ENCODE peak calls at places on chromosomes 1 and 21, in nine cellular contexts. Y is cardiac fibroblast; D is neuronal stem cell; M is cerebellum; F is effector CD8-positive, alpha-beta T cell; B is GM12865; Q is nephron progenitor cell; A is KBM-7; U is cardiac muscle cell. C is an unnamed sample.
A peak's percentile ranks its signal among the peaks of the same experiment; 100 is the strongest.

GRCh38 chr1:165896277-165896676 is 68.9 kb downstream of the UCK2 start:
- DNase-seq in Y (peak; percentile 97), F (no peak), Q (no peak), A (no peak), U (peak; percentile 77), D (no peak), M (no peak), B (no peak), C (no peak)

GRCh38 chr1:237756304-237756967 is 134.3 kb downstream of the ZP4 start:
- DNase-seq in A (no peak), Y (no peak), D (no peak), B (no peak), U (no peak), M (no peak), F (no peak), Q (no peak), C (no peak)

GRCh38 chr1:18452550-18452949 is 28.2 kb upstream of the KLHDC7A start:
- DNase-seq in F (no peak), A (peak; percentile 11), M (peak; percentile 17), U (peak; percentile 23), Q (no peak), D (peak; percentile 17), Y (peak; percentile 5), B (peak; percentile 54), C (peak; percentile 40)

GRCh38 chr1:23574265-23574754 is 15.0 kb upstream of the ID3 start:
- DNase-seq in Q (no peak), D (no peak), F (no peak), Y (no peak), A (no peak), U (no peak), M (no peak), B (peak; percentile 90), C (no peak)

GRCh38 chr1:168972887-168973286 is 133.6 kb upstream of the ATP1B1 start:
- DNase-seq in A (no peak), F (no peak), B (no peak), M (no peak), U (no peak), D (no peak), Q (no peak), Y (no peak), C (no peak)

GRCh38 chr1:183995322-183996035 is 42.0 kb downstream of the COLGALT2 start:
- DNase-seq in B (no peak), Y (peak; percentile 60), F (no peak), D (no peak), U (peak; percentile 36), M (no peak), A (no peak), Q (no peak), C (no peak)

GRCh38 chr1:91764471-91765115 is 121.4 kb downstream of the TGFBR3 start:
- DNase-seq in D (peak; percentile 11), A (no peak), B (no peak), M (no peak), Q (peak; percentile 40), Y (no peak), F (no peak), U (no peak), C (no peak)

GRCh38 chr1:109151146-109151545 is 37.2 kb downstream of the ELAPOR1 start:
- DNase-seq in Y (peak; percentile 81), F (no peak), U (peak; percentile 73), M (no peak), B (no peak), Q (peak; percentile 19), A (no peak), D (peak; percentile 17), C (peak; percentile 17)

GRCh38 chr1:227545361-227545760 is 18.0 kb upstream of the ZNF678 start:
- DNase-seq in Y (no peak), B (no peak), M (no peak), Q (no peak), U (no peak), F (no peak), A (no peak), D (no peak), C (no peak)

GRCh38 chr1:181079382-181079781 is 9.1 kb upstream of the IER5 start:
- DNase-seq in U (no peak), A (no peak), M (no peak), D (no peak), B (peak; percentile 49), Q (no peak), F (no peak), Y (peak; percentile 39), C (no peak)

GRCh38 chr1:89710498-89711139 is 77.7 kb downstream of the LRRC8C start:
- DNase-seq in D (no peak), A (no peak), F (no peak), U (no peak), B (no peak), M (no peak), Y (no peak), Q (no peak), C (no peak)

GRCh38 chr1:44237721-44238457 is 24.6 kb downstream of the DMAP1 start:
- DNase-seq in M (no peak), F (peak; percentile 14), B (peak; percentile 50), Y (no peak), A (peak; percentile 96), U (peak; percentile 36), Q (peak; percentile 92), D (peak; percentile 66), C (peak; percentile 61)

GRCh38 chr1:95257758-95258157 is 23.7 kb downstream of the RWDD3 start:
- DNase-seq in D (no peak), A (no peak), B (no peak), F (no peak), Y (peak; percentile 8), Q (no peak), U (peak; percentile 21), M (no peak), C (no peak)

GRCh38 chr1:40980453-40981121 is 1.1 kb downstream of the CTPS1 start:
- DNase-seq in Q (no peak), U (no peak), Y (peak; percentile 53), B (peak; percentile 75), D (no peak), F (peak; percentile 12), M (peak; percentile 27), A (peak; percentile 56), C (no peak)

GRCh38 chr1:161335796-161336195 is 21.6 kb downstream of the SDHC start:
- DNase-seq in D (no peak), M (no peak), B (no peak), U (peak; percentile 9), Q (no peak), F (no peak), Y (no peak), A (no peak), C (no peak)

GRCh38 chr1:8462298-8462946 is 144.5 kb downstream of the SLC45A1 start:
- DNase-seq in B (no peak), Y (no peak), D (no peak), Q (no peak), A (no peak), M (peak; percentile 45), U (no peak), F (no peak), C (no peak)

GRCh38 chr1:13830616-13831280 is 130.8 kb downstream of the PRDM2 start:
- DNase-seq in B (no peak), D (no peak), M (no peak), F (no peak), Q (no peak), A (no peak), Y (peak; percentile 24), U (peak; percentile 61), C (no peak)

GRCh38 chr1:214670098-214670497 is 67.1 kb downstream of the CENPF start:
- DNase-seq in U (peak; percentile 90), A (no peak), D (no peak), M (no peak), B (no peak), Q (no peak), Y (peak; percentile 52), F (no peak), C (no peak)

GRCh38 chr1:207826557-207827487 is 75.0 kb downstream of the CD46 start:
- DNase-seq in F (no peak), Q (no peak), D (no peak), U (no peak), Y (peak; percentile 40), M (no peak), B (no peak), A (peak; percentile 23), C (no peak)

GRCh38 chr1:30706528-30706927 is 16.9 kb downstream of the MATN1 start:
- DNase-seq in D (no peak), F (no peak), Y (peak; percentile 52), U (peak; percentile 66), Q (no peak), M (no peak), B (no peak), A (no peak), C (no peak)

GRCh38 chr1:74245168-74245753 is 10.1 kb downstream of the TNNI3K start:
- DNase-seq in A (no peak), Y (no peak), D (peak; percentile 39), U (no peak), B (no peak), Q (no peak), F (no peak), M (no peak), C (peak; percentile 74)

GRCh38 chr1:14009576-14009975 is 309.6 kb downstream of the PRDM2 start:
- DNase-seq in U (no peak), Q (no peak), F (no peak), A (no peak), M (no peak), D (no peak), B (no peak), Y (no peak), C (no peak)

GRCh38 chr1:84712288-84712874 is 22.1 kb upstream of the SSX2IP start:
- DNase-seq in A (no peak), D (no peak), M (no peak), U (peak; percentile 76), Q (no peak), F (no peak), Y (peak; percentile 59), B (no peak), C (no peak)

GRCh38 chr1:3454811-3455618 is 550 bp downstream of the ARHGEF16 start:
- DNase-seq in F (no peak), M (no peak), D (peak; percentile 50), B (no peak), Y (no peak), Q (peak; percentile 84), U (no peak), A (no peak), C (no peak)

GRCh38 chr1:169711469-169712308 is at the start of gene SELL:
- DNase-seq in D (peak; percentile 33), A (peak; percentile 86), U (peak; percentile 87), Y (peak; percentile 86), B (peak; percentile 91), F (peak; percentile 47), M (no peak), Q (peak; percentile 61), C (peak; percentile 28)

GRCh38 chr1:162475539-162476185 is 22.0 kb upstream of the UHMK1 start:
- DNase-seq in F (no peak), Q (no peak), Y (no peak), D (no peak), M (no peak), A (no peak), B (no peak), U (no peak), C (no peak)

GRCh38 chr1:168876830-168877229 is 147.8 kb upstream of the DPT start:
- DNase-seq in Y (no peak), U (no peak), F (no peak), B (no peak), M (no peak), Q (no peak), A (no peak), D (no peak), C (no peak)

GRCh38 chr1:24323281-24323680 is 4.1 kb downstream of the GRHL3 start:
- DNase-seq in Q (no peak), B (no peak), D (no peak), M (no peak), Y (no peak), A (no peak), F (no peak), U (no peak), C (no peak)

GRCh38 chr21:43367296-43367695 is 59.6 kb downstream of the SIK1 start:
- DNase-seq in Q (no peak), D (no peak), Y (no peak), U (no peak), B (no peak), F (no peak), M (peak; percentile 61), A (no peak), C (no peak)

C was measured in iPS DF 19.7.